ENCODE peak calls at places on chromosomes 6 and 20, in six cellular contexts. One of them, this sample, is unnamed.

GRCh38 chr6:18507561-18507960 is 120.4 kb downstream of the RNF144B start:
- DNase-seq in caudate nucleus: no peak
- DNase-seq in stimulated activated CD4-positive, alpha-beta T cell treated with anti-CD3 and anti-CD28 coated beads, Interleukin-2, amount 100 ng/mL, for 4 hours: no peak
- DNase-seq in Peyer's patch: no peak
- DNase-seq in choroid plexus epithelial cell: peak; percentile 52
- DNase-seq in iris pigment epithelial cell: peak; percentile 59
- DNase-seq in this sample: no peak

GRCh38 chr6:73802366-73802765 is 106.4 kb downstream of the CD109 start:
- DNase-seq in Peyer's patch: no peak
- DNase-seq in stimulated activated CD4-positive, alpha-beta T cell treated with anti-CD3 and anti-CD28 coated beads, Interleukin-2, amount 100 ng/mL, for 4 hours: no peak
- DNase-seq in iris pigment epithelial cell: peak; percentile 34
- DNase-seq in caudate nucleus: no peak
- DNase-seq in choroid plexus epithelial cell: no peak
- DNase-seq in this sample: peak; percentile 27

GRCh38 chr6:85113934-85114582 is 335.8 kb upstream of the NT5E start:
- DNase-seq in iris pigment epithelial cell: peak; percentile 11
- DNase-seq in Peyer's patch: no peak
- DNase-seq in caudate nucleus: no peak
- DNase-seq in stimulated activated CD4-positive, alpha-beta T cell treated with anti-CD3 and anti-CD28 coated beads, Interleukin-2, amount 100 ng/mL, for 4 hours: no peak
- DNase-seq in choroid plexus epithelial cell: peak; percentile 19
- DNase-seq in this sample: no peak

GRCh38 chr6:142482973-142483372 is 181.2 kb downstream of the ADGRG6 start:
- DNase-seq in choroid plexus epithelial cell: peak; percentile 22
- DNase-seq in stimulated activated CD4-positive, alpha-beta T cell treated with anti-CD3 and anti-CD28 coated beads, Interleukin-2, amount 100 ng/mL, for 4 hours: no peak
- DNase-seq in Peyer's patch: no peak
- DNase-seq in iris pigment epithelial cell: peak; percentile 52
- DNase-seq in caudate nucleus: no peak
- DNase-seq in this sample: no peak

GRCh38 chr20:50547956-50548355 is 37.8 kb downstream of the PTPN1 start:
- DNase-seq in stimulated activated CD4-positive, alpha-beta T cell treated with anti-CD3 and anti-CD28 coated beads, Interleukin-2, amount 100 ng/mL, for 4 hours: no peak
- DNase-seq in caudate nucleus: no peak
- DNase-seq in iris pigment epithelial cell: no peak
- DNase-seq in Peyer's patch: no peak
- DNase-seq in choroid plexus epithelial cell: no peak
- DNase-seq in this sample: no peak

GRCh38 chr6:45554596-45554995 is 176.9 kb upstream of the SUPT3H start:
- DNase-seq in caudate nucleus: no peak
- DNase-seq in stimulated activated CD4-positive, alpha-beta T cell treated with anti-CD3 and anti-CD28 coated beads, Interleukin-2, amount 100 ng/mL, for 4 hours: no peak
- DNase-seq in iris pigment epithelial cell: no peak
- DNase-seq in choroid plexus epithelial cell: no peak
- DNase-seq in Peyer's patch: no peak
- DNase-seq in this sample: no peak

GRCh38 chr20:25319241-25320034 is 71.2 kb downstream of the ABHD12 start:
- DNase-seq in choroid plexus epithelial cell: no peak
- DNase-seq in iris pigment epithelial cell: no peak
- DNase-seq in stimulated activated CD4-positive, alpha-beta T cell treated with anti-CD3 and anti-CD28 coated beads, Interleukin-2, amount 100 ng/mL, for 4 hours: no peak
- DNase-seq in Peyer's patch: no peak
- DNase-seq in caudate nucleus: no peak
- DNase-seq in this sample: no peak

GRCh38 chr20:52438326-52438963 is 246.9 kb upstream of the ZFP64 start:
- DNase-seq in Peyer's patch: no peak
- DNase-seq in caudate nucleus: no peak
- DNase-seq in choroid plexus epithelial cell: no peak
- DNase-seq in iris pigment epithelial cell: no peak
- DNase-seq in stimulated activated CD4-positive, alpha-beta T cell treated with anti-CD3 and anti-CD28 coated beads, Interleukin-2, amount 100 ng/mL, for 4 hours: no peak
- DNase-seq in this sample: no peak

GRCh38 chr6:117840541-117840983 is 66.5 kb upstream of the SLC35F1 start:
- DNase-seq in Peyer's patch: no peak
- DNase-seq in iris pigment epithelial cell: peak; percentile 45
- DNase-seq in stimulated activated CD4-positive, alpha-beta T cell treated with anti-CD3 and anti-CD28 coated beads, Interleukin-2, amount 100 ng/mL, for 4 hours: no peak
- DNase-seq in choroid plexus epithelial cell: peak; percentile 60
- DNase-seq in caudate nucleus: no peak
- DNase-seq in this sample: peak; percentile 72

GRCh38 chr6:148693882-148694484 is 52.8 kb upstream of the UST start:
- DNase-seq in stimulated activated CD4-positive, alpha-beta T cell treated with anti-CD3 and anti-CD28 coated beads, Interleukin-2, amount 100 ng/mL, for 4 hours: no peak
- DNase-seq in choroid plexus epithelial cell: no peak
- DNase-seq in caudate nucleus: no peak
- DNase-seq in iris pigment epithelial cell: peak; percentile 6
- DNase-seq in Peyer's patch: no peak
- DNase-seq in this sample: no peak

GRCh38 chr6:131379951-131380350 is 193.1 kb upstream of the ARG1 start:
- DNase-seq in caudate nucleus: no peak
- DNase-seq in choroid plexus epithelial cell: peak; percentile 62
- DNase-seq in Peyer's patch: no peak
- DNase-seq in iris pigment epithelial cell: peak; percentile 76
- DNase-seq in stimulated activated CD4-positive, alpha-beta T cell treated with anti-CD3 and anti-CD28 coated beads, Interleukin-2, amount 100 ng/mL, for 4 hours: no peak
- DNase-seq in this sample: peak; percentile 92

This sample was measured in astrocyte.